ENCODE peak calls at places on chromosomes 6 and 20, in five cellular contexts. Y is neural crest cell, Q is GM20000, L is Calu3, S is activated B cell treated with CpG ODN at 0.5 μM for 24 hours. N is an unnamed sample.

GRCh38 chr20:20837574-20838021 is 125.2 kb upstream of the RALGAPA2 start:
- DNase-seq in S (no peak), Y (peak; percentile 72), L (peak; percentile 26), Q (peak; percentile 54), N (no peak)

GRCh38 chr6:111230351-111231077 is 143.2 kb downstream of the SLC16A10 start:
- DNase-seq in S (no peak), Q (no peak), L (no peak), Y (no peak), N (no peak)

GRCh38 chr20:3659492-3660261 is 3.5 kb downstream of the GFRA4 start:
- DNase-seq in Y (no peak), L (no peak), S (no peak), Q (no peak), N (no peak)

GRCh38 chr20:46650575-46651090 is 626 bp downstream of the SLC13A3 start:
- DNase-seq in Y (no peak), S (no peak), Q (no peak), L (no peak), N (no peak)

GRCh38 chr6:134590449-134590848 is 272.5 kb upstream of the SGK1 start:
- DNase-seq in L (no peak), Q (no peak), S (no peak), Y (no peak), N (no peak)

GRCh38 chr6:31083742-31084354 is 28.5 kb downstream of the C6orf15 start:
- DNase-seq in L (peak; percentile 61), Q (peak; percentile 39), Y (peak; percentile 53), S (no peak), N (peak; percentile 27)

GRCh38 chr6:24689964-24690363 is 23.1 kb downstream of the ACOT13 start:
- DNase-seq in Q (no peak), L (no peak), Y (no peak), S (no peak), N (no peak)

GRCh38 chr6:111871207-111871606 is 2.0 kb downstream of the FYN start:
- DNase-seq in Y (no peak), S (no peak), Q (peak; percentile 36), L (no peak), N (no peak)

GRCh38 chr6:79467716-79468115 is 69.5 kb downstream of the LCA5 start:
- DNase-seq in Q (no peak), Y (no peak), L (no peak), S (no peak), N (no peak)

GRCh38 chr6:20212392-20213111 is at the start of gene MBOAT1:
- DNase-seq in S (peak; percentile 43), Q (peak; percentile 85), Y (peak; percentile 71), L (peak; percentile 99), N (peak; percentile 62)
- TF ChIP-seq CTCF in S (no peak), Q (no peak), Y (peak; percentile 17), L (peak; percentile 42), N (no peak)

GRCh38 chr6:145887969-145888368 is 73.4 kb upstream of the FBXO30 start:
- DNase-seq in Q (peak; percentile 7), S (no peak), Y (no peak), L (peak; percentile 1), N (no peak)
- TF ChIP-seq CTCF in Q (peak; percentile 23), S (no peak), Y (peak; percentile 51), L (no peak), N (peak; percentile 55)

DNA sequence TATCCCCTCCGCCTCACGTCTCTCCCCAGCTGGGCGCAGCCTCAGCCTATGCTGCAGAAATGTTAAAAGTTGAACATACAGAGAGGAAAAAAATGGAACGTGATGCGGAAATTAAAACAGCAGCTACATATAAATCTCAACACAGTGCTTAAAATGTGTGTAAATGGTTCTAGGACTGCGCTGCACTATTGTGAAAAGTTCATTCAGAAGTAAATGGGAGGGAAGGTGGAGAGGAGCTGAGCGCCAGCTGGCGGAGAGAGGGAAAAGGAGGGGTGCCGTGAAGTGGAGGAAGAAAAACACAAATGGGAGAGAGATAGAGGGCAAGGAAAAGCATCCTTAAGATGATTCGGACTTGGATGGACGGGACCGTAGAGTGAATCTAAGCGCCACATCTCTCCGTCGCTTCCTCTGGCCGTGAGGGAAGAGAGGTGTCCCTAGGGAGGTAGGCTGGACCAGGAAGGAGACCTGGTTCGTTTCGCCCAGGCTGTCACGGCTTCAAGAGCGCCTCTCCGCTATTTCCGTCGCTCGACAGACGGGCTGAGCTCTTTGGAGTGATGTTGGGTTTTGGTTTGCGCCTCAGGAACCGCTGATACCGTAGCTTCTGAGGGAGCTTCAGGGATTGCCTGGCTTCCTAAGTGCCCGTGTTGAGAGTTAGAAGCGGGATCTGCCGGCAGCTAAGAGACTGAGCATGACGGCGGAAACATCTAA is 113.7 kb downstream of the TRIM27 start:
- DNase-seq in S (no peak), Y (no peak), Q (no peak), L (no peak), N (no peak)
- TF ChIP-seq CTCF in S (no peak), Y (no peak), Q (no peak), L (no peak), N (no peak)

GRCh38 chr20:5807431-5807830 is 57.2 kb downstream of the SHLD1 start:
- DNase-seq in Y (no peak), Q (no peak), L (no peak), S (no peak), N (no peak)

GRCh38 chr20:5806457-5807263 is 56.5 kb downstream of the SHLD1 start:
- DNase-seq in S (no peak), Y (no peak), Q (no peak), L (no peak), N (no peak)

GRCh38 chr20:5808901-5809300 is 58.7 kb downstream of the SHLD1 start:
- DNase-seq in Q (no peak), Y (no peak), S (no peak), L (no peak), N (no peak)

GRCh38 chr20:5811746-5812145 is 61.5 kb downstream of the SHLD1 start:
- DNase-seq in S (no peak), L (no peak), Q (no peak), Y (no peak), N (no peak)

GRCh38 chr20:5809495-5809894 is 59.3 kb downstream of the SHLD1 start:
- DNase-seq in Y (no peak), Q (no peak), S (no peak), L (no peak), N (no peak)
- TF ChIP-seq CTCF in Y (no peak), Q (no peak), S (no peak), L (no peak), N (no peak)

GRCh38 chr6:152748843-152749242 is 1.8 kb upstream of the VIP start:
- DNase-seq in Q (no peak), Y (no peak), S (no peak), L (no peak), N (no peak)
- TF ChIP-seq CTCF in Q (no peak), Y (peak; percentile 58), S (no peak), L (no peak), N (no peak)

DNA sequence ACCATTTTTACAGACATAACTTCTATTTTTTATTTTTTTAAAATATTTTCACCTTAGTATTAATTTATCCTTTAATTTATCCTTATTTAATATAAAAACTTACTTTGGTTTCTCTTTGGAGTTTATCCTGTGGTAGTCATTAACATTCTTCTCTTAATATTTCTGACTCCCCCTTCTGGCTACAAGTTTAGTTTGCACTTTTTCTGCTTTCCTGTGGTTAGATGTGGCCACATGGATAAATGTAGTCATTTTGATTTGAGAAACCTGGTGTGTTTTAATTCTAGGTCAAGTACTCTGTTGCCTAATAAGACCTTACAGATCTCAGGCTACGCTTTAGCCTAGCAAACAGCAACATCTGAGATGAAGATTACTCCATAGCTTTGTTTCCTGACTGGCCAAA is 1187.5 kb downstream of the HACE1 start:
- DNase-seq in Y (no peak), L (no peak), S (no peak), Q (no peak), N (no peak)
- TF ChIP-seq CTCF in Y (peak; percentile 48), L (no peak), S (no peak), Q (no peak), N (no peak)

DNA sequence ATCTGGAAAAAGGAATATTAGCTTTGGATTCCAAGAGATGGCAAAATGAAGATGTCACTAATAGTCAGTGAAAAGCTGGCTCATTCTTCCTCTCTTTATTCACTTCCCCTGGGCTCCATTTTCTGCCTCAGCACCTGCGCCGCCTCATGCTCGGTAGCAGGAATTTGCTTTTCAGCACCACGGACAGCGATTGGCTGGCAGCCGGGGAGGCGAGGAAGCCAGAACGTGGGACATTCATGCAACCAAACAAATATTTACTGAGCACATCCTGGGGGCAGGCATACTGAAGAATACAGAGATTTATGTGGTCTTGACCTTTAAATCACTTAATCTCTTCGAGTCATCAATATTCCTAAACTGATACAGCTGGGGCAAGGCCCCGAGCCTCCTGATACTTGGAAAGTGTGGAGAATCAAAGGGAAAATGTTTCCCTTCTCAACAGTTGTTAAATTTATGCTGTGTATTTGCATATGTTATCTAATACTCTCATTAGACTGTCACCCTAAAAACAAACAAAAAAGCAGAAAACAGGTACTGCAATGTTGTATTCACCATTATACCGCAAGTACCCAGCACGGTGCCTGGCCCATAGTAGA is 12.1 kb upstream of the PDYN start:
- DNase-seq in S (peak; percentile 40), Q (peak; percentile 66), Y (peak; percentile 94), L (peak; percentile 73), N (no peak)
- TF ChIP-seq CTCF in S (no peak), Q (no peak), Y (no peak), L (no peak), N (no peak)

GRCh38 chr20:10537850-10538480 is 102.9 kb downstream of the SLX4IP start:
- DNase-seq in L (peak; percentile 15), S (no peak), Y (no peak), Q (no peak), N (no peak)

GRCh38 chr20:10539818-10540553 is 104.9 kb downstream of the SLX4IP start:
- DNase-seq in S (no peak), Y (no peak), Q (no peak), L (no peak), N (no peak)

GRCh38 chr20:10532351-10532750 is 97.2 kb downstream of the SLX4IP start:
- DNase-seq in L (no peak), Y (no peak), S (no peak), Q (no peak), N (no peak)

GRCh38 chr20:10538768-10539167 is 103.7 kb downstream of the SLX4IP start:
- DNase-seq in Y (no peak), L (no peak), Q (no peak), S (no peak), N (no peak)

DNA sequence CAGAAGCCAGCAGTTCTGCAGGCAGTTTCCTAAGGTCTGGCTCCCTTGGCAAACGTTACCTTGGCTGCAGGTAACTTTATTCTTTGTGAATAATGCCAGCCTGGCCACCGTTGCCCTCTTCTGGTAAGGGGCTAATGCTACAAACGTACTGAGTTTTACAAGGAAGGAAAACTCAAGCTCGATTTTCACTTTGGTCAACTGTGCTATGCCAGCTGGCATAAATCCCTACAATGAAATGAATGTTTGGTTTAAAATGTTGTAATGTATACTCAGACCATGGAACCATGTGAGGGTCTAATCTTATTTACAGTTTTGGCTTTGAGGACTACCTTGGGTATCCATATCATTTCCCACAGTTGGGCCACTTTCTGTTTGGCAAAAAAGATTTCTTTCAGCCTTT is 101.4 kb downstream of the SLX4IP start:
- DNase-seq in S (no peak), Y (no peak), L (peak; percentile 35), Q (no peak), N (no peak)
- TF ChIP-seq CTCF in S (no peak), Y (peak; percentile 48), L (peak; percentile 23), Q (peak; percentile 74), N (peak; percentile 40)

DNA sequence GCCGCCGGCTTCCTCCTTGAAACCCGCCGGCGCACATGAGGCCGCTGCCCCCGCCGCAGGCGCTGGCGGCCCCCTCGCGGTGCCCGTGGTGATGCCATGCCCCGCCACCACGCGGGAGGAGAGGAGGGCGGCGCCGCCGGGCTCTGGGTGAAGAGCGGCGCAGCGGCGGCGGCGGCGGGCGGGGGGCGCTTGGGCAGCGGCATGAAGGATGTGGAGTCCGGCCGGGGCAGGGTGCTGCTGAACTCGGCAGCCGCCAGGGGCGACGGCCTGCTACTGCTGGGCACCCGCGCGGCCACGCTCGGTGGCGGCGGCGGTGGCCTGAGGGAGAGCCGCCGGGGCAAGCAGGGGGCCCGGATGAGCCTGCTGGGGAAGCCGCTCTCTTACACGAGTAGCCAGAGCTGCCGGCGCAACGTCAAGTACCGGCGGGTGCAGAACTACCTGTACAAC is 253 bp downstream of the KCNQ5 start:
- DNase-seq in Y (peak; percentile 46), Q (peak; percentile 72), S (peak; percentile 72), L (no peak), N (no peak)
- TF ChIP-seq CTCF in Y (peak; percentile 50), Q (no peak), S (no peak), L (no peak), N (peak; percentile 30)